ENCODE peak calls at places on chromosomes 11 and 22, in nine cellular contexts. V is fibroblast of mammary gland, K is tibial artery, R is heart right ventricle, T is astrocyte of the cerebellum, C is left ventricle myocardium inferior, Q is IMR-90, L is ascending aorta, E is HCT116. G is an unnamed sample.

GRCh38 chr11:120756931-120757330 is 245.4 kb downstream of the GRIK4 start:
- DNase-seq in C (no peak), V (no peak), K (no peak), L (no peak), Q (no peak), T (no peak), E (no peak), R (no peak), G (no peak)

GRCh38 chr11:69099193-69099592 is 50.5 kb downstream of the TPCN2 start:
- DNase-seq in E (no peak), L (no peak), C (no peak), K (no peak), T (no peak), V (no peak), Q (no peak), R (no peak), G (no peak)

GRCh38 chr11:120389693-120390584 is 53.7 kb downstream of the ARHGEF12 start:
- DNase-seq in V (no peak), T (no peak), Q (no peak), R (no peak), L (no peak), K (no peak), E (no peak), C (no peak), G (no peak)

GRCh38 chr11:117945047-117945820 is 16.0 kb upstream of the TMPRSS13 start:
- DNase-seq in E (no peak), L (no peak), Q (no peak), K (no peak), V (no peak), C (no peak), R (no peak), T (no peak), G (no peak)

GRCh38 chr11:13475091-13475490 is 12.1 kb upstream of the BTBD10 start:
- DNase-seq in L (no peak), R (no peak), Q (no peak), K (no peak), V (no peak), T (no peak), E (no peak), C (no peak), G (no peak)

GRCh38 chr11:10708131-10708530 is 14.6 kb upstream of the IRAG1 start:
- DNase-seq in K (no peak), L (no peak), Q (no peak), R (no peak), E (no peak), T (no peak), V (no peak), C (no peak), G (no peak)

GRCh38 chr11:88629496-88629895 is 292.0 kb upstream of the CTSC start:
- DNase-seq in L (no peak), K (no peak), V (no peak), Q (peak; percentile 47), R (no peak), E (no peak), T (no peak), C (no peak), G (no peak)

GRCh38 chr11:111010391-111011354 is 234.9 kb upstream of the POU2AF2 start:
- DNase-seq in V (no peak), T (no peak), L (no peak), E (no peak), Q (no peak), C (no peak), R (no peak), K (no peak), G (no peak)

GRCh38 chr11:119694334-119694733 is 34.7 kb downstream of the NECTIN1 start:
- DNase-seq in L (no peak), R (no peak), Q (no peak), E (no peak), V (no peak), K (no peak), C (no peak), T (no peak), G (no peak)

GRCh38 chr11:70002433-70002832 is 75.7 kb upstream of the ANO1 start:
- DNase-seq in T (no peak), L (no peak), Q (no peak), K (no peak), R (no peak), E (no peak), V (no peak), C (no peak), G (no peak)

GRCh38 chr11:975824-976223 is 50.2 kb downstream of the AP2A2 start:
- DNase-seq in C (no peak), L (no peak), V (peak; percentile 39), K (no peak), E (no peak), R (no peak), T (peak; percentile 9), Q (peak; percentile 52), G (peak; percentile 44)

DNA sequence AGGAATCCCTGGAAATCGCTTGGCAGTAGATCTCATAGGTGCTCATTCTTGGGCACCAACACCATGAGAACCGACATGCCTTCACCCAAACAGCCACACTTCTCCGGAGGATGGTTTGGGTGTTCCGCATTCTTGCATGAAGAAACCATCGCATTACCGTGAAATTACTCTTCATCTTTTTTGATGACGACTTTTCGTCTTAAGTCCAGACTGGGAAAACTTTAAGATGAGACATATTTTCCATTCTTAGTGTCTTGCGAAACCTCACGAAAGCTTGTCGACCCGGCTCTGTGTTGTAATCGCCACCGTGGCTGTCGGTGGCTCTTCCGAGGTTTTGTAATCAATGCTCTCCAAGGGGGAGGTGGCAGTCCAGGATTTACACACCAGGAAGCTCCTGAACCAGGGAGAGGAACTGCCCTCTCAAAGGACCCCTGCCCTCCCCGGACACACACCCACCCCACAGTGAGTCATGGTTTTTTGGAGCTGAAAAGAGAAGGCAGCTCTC is 1.7 kb downstream of the TOM1 start:
- DNase-seq in R (no peak), V (peak; percentile 99), T (peak; percentile 66), Q (peak; percentile 96), C (no peak), L (peak; percentile 76), K (peak; percentile 54), E (no peak), G (peak; percentile 98)
- TF ChIP-seq CTCF in R (no peak), V (no peak), T (no peak), Q (no peak), C (no peak), L (no peak), K (no peak), E (no peak), G (no peak)

GRCh38 chr22:38201718-38202436 is at the start of gene MAFF:
- DNase-seq in L (peak; percentile 99), C (peak; percentile 96), E (peak; percentile 95), T (peak; percentile 94), V (peak; percentile 96), K (peak; percentile 95), Q (peak; percentile 98), R (peak; percentile 96), G (peak; percentile 98)

GRCh38 chr22:38203855-38204497 is 2.2 kb downstream of the MAFF start:
- DNase-seq in Q (peak; percentile 83), L (no peak), C (no peak), R (no peak), K (no peak), T (no peak), V (peak; percentile 91), E (no peak), G (peak; percentile 36)

GRCh38 chr22:38202437-38203089 is 769 bp downstream of the MAFF start:
- DNase-seq in Q (peak; percentile 92), K (peak; percentile 96), T (peak; percentile 79), E (no peak), V (peak; percentile 92), R (peak; percentile 87), L (peak; percentile 96), C (peak; percentile 89), G (peak; percentile 94)

GRCh38 chr22:38204784-38205183 is 3.0 kb downstream of the MAFF start:
- DNase-seq in L (no peak), C (no peak), T (no peak), V (no peak), K (no peak), Q (no peak), E (no peak), R (no peak), G (peak; percentile 18)

GRCh38 chr22:38203090-38203810 is 1.5 kb downstream of the MAFF start:
- DNase-seq in T (no peak), L (no peak), C (no peak), Q (peak; percentile 53), V (no peak), R (no peak), K (peak; percentile 57), E (no peak), G (peak; percentile 50)
- H3K4me3 ChIP-seq in T (peak overlapping the region; percentile 82), L (peak overlapping the region; percentile 87), C (peak overlapping the region; percentile 83), Q (peak overlapping the region; percentile 67), V (peak overlapping the region; percentile 78), R (peak overlapping the region; percentile 89), K (peak overlapping the region; percentile 66), E (peak overlapping the region; percentile 64), G (peak overlapping the region; percentile 83)

DNA sequence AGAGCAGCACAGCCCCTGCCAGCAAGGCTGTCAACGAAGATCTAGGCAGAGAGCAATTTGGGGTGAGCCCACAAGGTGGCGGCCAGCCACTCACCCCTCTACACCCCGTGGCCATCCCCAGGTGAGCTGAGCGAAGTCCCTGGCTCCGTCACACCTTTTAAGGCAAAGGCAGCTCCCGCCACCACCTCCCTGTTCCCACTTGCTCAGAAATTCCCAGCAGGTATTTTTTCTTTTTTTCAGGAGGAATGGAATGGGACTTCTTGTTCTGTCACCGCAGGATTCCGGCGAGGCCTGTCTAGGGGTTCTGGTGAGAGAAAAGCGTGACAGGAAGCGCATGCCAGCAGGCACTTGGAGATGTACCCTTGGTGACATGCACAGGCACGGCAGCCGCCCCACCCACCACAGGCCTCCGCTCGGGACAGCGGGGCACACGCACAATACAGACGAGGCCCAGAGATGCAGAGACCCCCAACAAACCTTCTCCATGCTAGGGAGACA is 10.0 kb downstream of the RPL3 start:
- DNase-seq in R (no peak), L (no peak), V (no peak), Q (no peak), C (no peak), K (no peak), E (no peak), T (no peak), G (no peak)
- TF ChIP-seq CTCF in R (no peak), L (no peak), V (peak; percentile 27), Q (no peak), C (no peak), K (no peak), E (peak; percentile 43), T (peak; percentile 32), G (peak; percentile 23)

GRCh38 chr22:23183107-23183698 is 2.9 kb downstream of the BCR start:
- DNase-seq in V (peak; percentile 45), Q (peak; percentile 66), C (peak; percentile 35), T (peak; percentile 36), R (peak; percentile 46), K (peak; percentile 60), L (peak; percentile 75), E (no peak), G (peak; percentile 64)
- H3K4me3 ChIP-seq in V (peak overlapping the region; percentile 31), Q (peak overlapping the region; percentile 98), C (peak overlapping the region; percentile 78), T (peak overlapping the region; percentile 52), R (peak overlapping the region; percentile 67), K (peak overlapping the region; percentile 69), L (peak overlapping the region; percentile 95), E (peak overlapping the region; percentile 69), G (peak overlapping the region; percentile 71)

DNA sequence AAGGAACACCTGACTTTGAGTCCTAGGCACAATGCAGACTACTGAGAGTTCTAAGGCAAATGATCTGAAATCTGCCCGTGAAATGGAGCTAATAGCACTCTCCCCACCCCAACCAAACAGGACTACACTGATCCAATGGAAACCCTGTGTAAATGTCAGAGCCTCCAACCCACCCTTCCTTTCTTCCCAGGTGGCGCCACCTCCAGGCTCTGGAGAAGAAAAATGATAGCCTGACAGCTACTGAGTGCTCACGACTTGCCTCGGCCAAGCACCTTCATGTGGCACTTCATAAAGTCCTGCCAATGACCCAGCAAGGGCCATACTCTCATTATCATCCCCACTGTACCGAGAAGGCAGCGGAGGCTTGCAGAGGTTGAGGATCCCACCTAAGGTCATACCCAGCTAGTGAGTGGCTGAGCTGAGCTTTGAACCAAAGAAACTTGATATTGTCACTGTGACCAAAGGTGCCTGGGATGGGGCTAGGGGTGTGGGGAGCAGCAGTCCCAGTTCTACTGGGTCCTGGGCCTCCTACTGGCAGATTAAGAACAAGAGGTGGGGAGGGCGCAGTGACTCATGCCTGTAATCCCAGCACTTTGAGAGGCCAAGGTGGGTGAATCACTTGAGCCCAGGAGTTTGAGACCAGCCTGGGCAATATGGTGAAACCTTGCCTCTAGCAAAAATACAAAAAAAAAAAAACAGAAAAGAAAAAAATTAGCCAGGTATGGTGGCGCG is 20.5 kb downstream of the TST start:
- DNase-seq in C (no peak), E (peak; percentile 58), T (no peak), V (peak; percentile 51), Q (peak; percentile 15), L (no peak), R (no peak), K (no peak), G (no peak)
- TF ChIP-seq CTCF in C (no peak), E (peak; percentile 45), T (no peak), V (peak; percentile 12), Q (no peak), L (no peak), R (no peak), K (no peak), G (no peak)

G was measured in fibroblast of pulmonary artery.